ENCODE peak calls at places on chromosomes 11 and 22, in five cellular contexts. J is HCT116, V is RWPE1, A is Peyer's patch, E is fibroblast of lung. Q is an unnamed sample.
A peak's percentile ranks its signal among the peaks of the same experiment; 100 is the strongest.

GRCh38 chr22:40204331-40205116 is 26.8 kb downstream of the TNRC6B start:
- DNase-seq in V (no peak), J (no peak), E (peak; percentile 72), A (no peak), Q (no peak)

GRCh38 chr22:37973271-37974170 is 10.8 kb downstream of the SOX10 start:
- DNase-seq in V (no peak), J (no peak), E (no peak), A (no peak), Q (no peak)

GRCh38 chr22:17672417-17672991 is 33.9 kb downstream of the BCL2L13 start:
- DNase-seq in V (no peak), E (peak; percentile 81), J (no peak), A (no peak), Q (no peak)

GRCh38 chr11:40241524-40242037 is 1217.9 kb downstream of the LRRC4C start:
- DNase-seq in A (no peak), J (no peak), V (no peak), E (peak; percentile 95), Q (no peak)

GRCh38 chr22:33796494-33796893 is 123.8 kb downstream of the LARGE1 start:
- DNase-seq in J (no peak), E (no peak), V (no peak), A (no peak), Q (no peak)

GRCh38 chr11:128884703-128885338 is 6.3 kb upstream of the KCNJ5 start:
- DNase-seq in E (peak; percentile 54), J (peak; percentile 63), V (peak; percentile 80), A (no peak), Q (no peak)

GRCh38 chr22:31093956-31094622 is 13.0 kb downstream of the SMTN start:
- DNase-seq in J (no peak), A (peak; percentile 46), V (no peak), E (no peak), Q (no peak)

GRCh38 chr11:15412054-15412453 is 297.3 kb downstream of the INSC start:
- DNase-seq in V (no peak), J (no peak), A (no peak), E (no peak), Q (no peak)

GRCh38 chr22:46292727-46293126 is 3.9 kb upstream of the GTSE1 start:
- DNase-seq in E (no peak), J (no peak), A (peak; percentile 44), V (no peak), Q (no peak)

GRCh38 chr22:20160041-20160440 is 9.2 kb upstream of the CCDC188 start:
- DNase-seq in A (no peak), J (no peak), E (no peak), V (no peak), Q (no peak)

GRCh38 chr11:102289510-102290078 is 27.7 kb upstream of the BIRC3 start:
- DNase-seq in A (no peak), E (no peak), J (no peak), V (no peak), Q (no peak)

GRCh38 chr22:47395481-47395880 is 633.0 kb downstream of the TBC1D22A start:
- DNase-seq in E (peak; percentile 19), A (peak; percentile 21), J (no peak), V (no peak), Q (no peak)

GRCh38 chr11:17413414-17414316 is 25.2 kb upstream of the KCNJ11 start:
- DNase-seq in V (no peak), A (peak; percentile 60), J (no peak), E (no peak), Q (no peak)

GRCh38 chr11:128521697-128522062 is 65.7 kb downstream of the ETS1 start:
- DNase-seq in A (no peak), J (no peak), V (no peak), E (peak; percentile 37), Q (peak; percentile 40)

GRCh38 chr11:19263333-19263732 is 22.6 kb upstream of the E2F8 start:
- DNase-seq in A (no peak), E (no peak), V (no peak), J (no peak), Q (no peak)

GRCh38 chr11:21552910-21553309 is 640.0 kb upstream of the ANO5 start:
- DNase-seq in E (peak; percentile 4), J (no peak), A (no peak), V (no peak), Q (no peak)

GRCh38 chr11:73265278-73265810 is 6.8 kb upstream of the P2RY6 start:
- DNase-seq in E (peak; percentile 25), V (no peak), J (no peak), A (no peak), Q (no peak)

GRCh38 chr11:100918551-100919500 is 210.8 kb downstream of the PGR start:
- DNase-seq in V (no peak), A (no peak), E (peak; percentile 42), J (no peak), Q (no peak)

GRCh38 chr11:61362542-61362875 is 335 bp downstream of the TMEM138 start:
- DNase-seq in J (no peak), V (peak; percentile 47), E (peak; percentile 73), A (no peak), Q (no peak)

GRCh38 chr22:38455530-38456271 is 702 bp upstream of the KCNJ4 start:
- DNase-seq in J (no peak), A (no peak), E (peak; percentile 45), V (no peak), Q (no peak)

GRCh38 chr22:48842583-48842945 is 985.1 kb downstream of the BRD1 start:
- DNase-seq in E (no peak), V (no peak), J (no peak), A (peak; percentile 34), Q (no peak)

GRCh38 chr11:4459470-4459869 is 10.4 kb downstream of the OR52K2 start:
- DNase-seq in E (no peak), V (no peak), J (no peak), A (no peak), Q (no peak)

GRCh38 chr11:79007811-79008294 is 433.0 kb downstream of the TENM4 start:
- DNase-seq in A (no peak), V (no peak), J (no peak), E (no peak), Q (no peak)

GRCh38 chr22:47839586-47840245 is 1077.3 kb downstream of the TBC1D22A start:
- DNase-seq in A (no peak), J (no peak), V (no peak), E (no peak), Q (no peak)

GRCh38 chr11:129484068-129484467 is 108.4 kb downstream of the BARX2 start:
- DNase-seq in E (no peak), A (no peak), V (no peak), J (no peak), Q (no peak)

GRCh38 chr11:128226106-128226716 is 361.1 kb downstream of the ETS1 start:
- DNase-seq in A (no peak), J (no peak), E (no peak), V (no peak), Q (no peak)

GRCh38 chr22:28297504-28297903 is 378.4 kb upstream of the PITPNB start:
- DNase-seq in J (no peak), A (no peak), E (peak; percentile 31), V (no peak), Q (no peak)

DNA sequence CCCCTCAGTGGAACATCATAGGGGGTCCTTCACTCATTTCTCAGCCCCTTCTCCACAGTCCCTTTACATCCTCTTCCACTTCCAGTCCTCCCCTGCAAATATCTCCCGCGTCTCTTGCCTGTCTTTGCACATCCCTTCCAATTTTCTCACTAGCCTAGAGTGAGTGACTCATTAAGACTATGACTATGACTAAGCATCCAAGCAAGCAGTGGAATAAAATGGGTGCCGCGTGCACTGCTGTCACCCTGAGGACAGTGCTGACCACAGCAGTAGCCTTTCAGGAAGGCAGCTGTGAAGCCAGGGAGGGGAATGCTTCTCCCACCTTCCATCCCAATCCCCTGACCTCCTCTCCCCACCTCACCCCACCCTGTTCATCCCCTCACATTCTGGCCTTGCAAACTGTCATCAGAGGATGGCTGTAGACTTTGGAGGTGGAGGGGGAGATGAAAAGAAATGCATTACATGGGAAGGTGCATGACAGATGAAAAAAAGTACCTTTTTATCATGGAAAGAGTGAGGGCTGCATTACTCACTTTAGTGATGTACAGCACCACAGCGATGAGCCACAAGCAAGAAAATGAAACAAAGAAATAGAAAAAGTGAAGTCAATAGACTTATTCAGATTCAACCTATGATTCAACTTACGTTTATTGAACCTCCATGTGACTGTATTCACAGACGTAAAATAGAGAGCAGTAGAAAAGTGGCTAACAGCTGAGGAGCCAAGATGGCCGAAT is 948.2 kb downstream of the NTM start:
- DNase-seq in V (peak; percentile 27), A (no peak), E (peak; percentile 82), J (no peak), Q (no peak)
- TF ChIP-seq CTCF in V (no peak), A (no peak), E (no peak), J (no peak), Q (no peak)

DNA sequence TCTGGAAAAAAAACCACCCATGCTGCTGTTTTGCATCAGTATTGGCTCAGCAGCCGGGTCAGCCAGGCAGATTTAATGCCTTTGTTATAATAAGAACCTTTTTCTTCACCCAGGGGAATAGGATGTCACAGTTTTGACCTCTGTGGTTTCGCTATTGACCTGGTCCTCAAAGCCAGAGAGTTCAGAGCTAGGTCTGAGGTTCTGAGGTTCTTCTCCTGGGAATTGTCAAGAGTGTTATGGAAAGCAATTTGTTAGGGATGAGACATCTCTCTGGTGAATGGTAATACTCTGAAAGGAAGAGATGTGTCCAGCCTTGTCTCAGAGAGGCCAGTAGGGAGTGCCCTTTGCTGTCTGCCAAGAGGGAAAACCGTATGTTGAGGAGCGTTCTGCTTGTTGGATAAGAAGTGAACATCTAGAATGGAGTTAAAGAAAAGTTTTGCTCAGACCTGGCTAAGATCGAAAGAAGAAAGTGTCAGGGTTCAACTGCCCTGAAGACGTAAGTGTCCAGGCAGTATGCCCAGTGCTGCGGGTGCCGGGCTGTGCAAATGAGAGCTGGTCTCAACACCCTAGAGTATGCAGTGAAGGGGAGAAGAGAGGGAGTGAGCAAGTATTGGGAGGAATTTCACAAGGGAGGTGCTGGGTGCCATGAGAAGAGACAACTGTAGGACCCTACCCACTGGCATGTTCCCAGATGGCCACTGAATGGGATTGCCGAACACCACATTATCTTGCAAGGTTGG is 150.9 kb upstream of the TTC12 start:
- DNase-seq in A (no peak), E (peak; percentile 2), J (no peak), V (no peak), Q (no peak)
- TF ChIP-seq CTCF in A (no peak), E (peak; percentile 13), J (no peak), V (no peak), Q (no peak)

GRCh38 chr11:762421-763072 is 14.7 kb downstream of the GATD1 start:
- DNase-seq in E (peak; percentile 78), J (peak; percentile 72), V (peak; percentile 94), A (peak; percentile 75), Q (no peak)
- TF ChIP-seq CTCF in E (peak; percentile 22), J (peak; percentile 67), V (peak; percentile 37), A (no peak), Q (no peak)

GRCh38 chr11:86210898-86211297 is 33.7 kb upstream of the EED start:
- DNase-seq in V (no peak), E (no peak), J (no peak), A (no peak), Q (no peak)
- TF ChIP-seq CTCF in V (no peak), E (no peak), J (no peak), A (no peak), Q (no peak)

GRCh38 chr11:76698321-76699043 is 27.9 kb upstream of the LRRC32 start:
- DNase-seq in V (no peak), J (peak; percentile 34), A (no peak), E (no peak), Q (no peak)
- TF ChIP-seq CTCF in V (no peak), J (peak; percentile 50), A (no peak), E (no peak), Q (no peak)

DNA sequence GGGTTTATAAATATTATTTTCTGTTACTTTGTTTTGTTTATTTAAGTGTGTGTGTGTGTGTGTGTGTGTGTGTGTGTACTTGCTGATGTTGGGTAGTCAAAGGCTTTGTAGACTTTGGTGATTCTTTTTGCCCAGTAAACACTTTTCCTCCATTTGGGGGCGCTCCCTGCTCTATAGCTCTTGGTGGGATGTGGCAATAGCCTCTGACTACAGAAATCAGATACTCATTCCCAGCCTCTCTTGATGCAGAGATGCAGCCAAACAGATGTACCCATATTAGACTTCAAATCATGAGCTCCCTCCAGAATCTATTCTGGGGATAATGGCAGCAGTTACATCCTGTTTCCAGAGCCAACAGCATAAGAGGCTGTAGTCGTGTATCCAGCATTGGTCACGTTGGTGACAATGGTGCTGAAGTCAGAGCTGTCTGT is 33.4 kb upstream of the APOL5 start:
- DNase-seq in V (no peak), E (peak; percentile 16), A (no peak), J (no peak), Q (no peak)
- TF ChIP-seq CTCF in V (no peak), E (peak; percentile 59), A (no peak), J (peak; percentile 13), Q (no peak)